ENCODE peak calls at places on chromosomes 2 and 18, in five cellular contexts. One of them, this sample, is unnamed.

GRCh38 chr18:79393626-79394401 is 1.9 kb upstream of the NFATC1 start:
- DNase-seq in mucosa of gallbladder: peak; percentile 81
- DNase-seq in activated CD4-positive, alpha-beta T cell treated with anti-CD3 and anti-CD28 coated beads, Interleukin-2, amount 10 ng/mL, durations not matched to agents 7 days and 5 days: peak; percentile 32
- DNase-seq in NCI-H1105: peak; percentile 71
- DNase-seq in heart right ventricle: peak; percentile 96
- DNase-seq in this sample: peak; percentile 64

GRCh38 chr2:77588438-77588837 is 66.3 kb upstream of the LRRTM4 start:
- DNase-seq in mucosa of gallbladder: no peak
- DNase-seq in activated CD4-positive, alpha-beta T cell treated with anti-CD3 and anti-CD28 coated beads, Interleukin-2, amount 10 ng/mL, durations not matched to agents 7 days and 5 days: no peak
- DNase-seq in NCI-H1105: no peak
- DNase-seq in heart right ventricle: no peak
- DNase-seq in this sample: no peak

GRCh38 chr2:98730053-98730850 is 680 bp downstream of the MGAT4A start:
- DNase-seq in mucosa of gallbladder: peak; percentile 49
- DNase-seq in activated CD4-positive, alpha-beta T cell treated with anti-CD3 and anti-CD28 coated beads, Interleukin-2, amount 10 ng/mL, durations not matched to agents 7 days and 5 days: peak; percentile 66
- DNase-seq in NCI-H1105: peak; percentile 39
- DNase-seq in heart right ventricle: peak; percentile 44
- DNase-seq in this sample: peak; percentile 71

GRCh38 chr2:51782874-51783765 is 751.2 kb upstream of the NRXN1 start:
- DNase-seq in mucosa of gallbladder: no peak
- DNase-seq in activated CD4-positive, alpha-beta T cell treated with anti-CD3 and anti-CD28 coated beads, Interleukin-2, amount 10 ng/mL, durations not matched to agents 7 days and 5 days: no peak
- DNase-seq in NCI-H1105: no peak
- DNase-seq in heart right ventricle: no peak
- DNase-seq in this sample: peak; percentile 58

GRCh38 chr2:151718796-151719195 is 15.5 kb downstream of the NEB start:
- DNase-seq in mucosa of gallbladder: no peak
- DNase-seq in activated CD4-positive, alpha-beta T cell treated with anti-CD3 and anti-CD28 coated beads, Interleukin-2, amount 10 ng/mL, durations not matched to agents 7 days and 5 days: no peak
- DNase-seq in NCI-H1105: no peak
- DNase-seq in heart right ventricle: no peak
- DNase-seq in this sample: no peak

GRCh38 chr2:27212626-27213471 is 781 bp upstream of the SLC5A6 start:
- DNase-seq in mucosa of gallbladder: peak; percentile 23
- DNase-seq in activated CD4-positive, alpha-beta T cell treated with anti-CD3 and anti-CD28 coated beads, Interleukin-2, amount 10 ng/mL, durations not matched to agents 7 days and 5 days: peak; percentile 68
- DNase-seq in NCI-H1105: no peak
- DNase-seq in heart right ventricle: no peak
- DNase-seq in this sample: peak; percentile 69

GRCh38 chr18:49851624-49852023 is 38.3 kb upstream of the ACAA2 start:
- DNase-seq in mucosa of gallbladder: no peak
- DNase-seq in activated CD4-positive, alpha-beta T cell treated with anti-CD3 and anti-CD28 coated beads, Interleukin-2, amount 10 ng/mL, durations not matched to agents 7 days and 5 days: no peak
- DNase-seq in NCI-H1105: no peak
- DNase-seq in heart right ventricle: no peak
- DNase-seq in this sample: peak; percentile 17

GRCh38 chr2:46181789-46182530 is 115.2 kb upstream of the EPAS1 start:
- DNase-seq in mucosa of gallbladder: no peak
- DNase-seq in activated CD4-positive, alpha-beta T cell treated with anti-CD3 and anti-CD28 coated beads, Interleukin-2, amount 10 ng/mL, durations not matched to agents 7 days and 5 days: no peak
- DNase-seq in NCI-H1105: no peak
- DNase-seq in heart right ventricle: peak; percentile 55
- DNase-seq in this sample: peak; percentile 26

GRCh38 chr2:119821266-119821665 is 61.5 kb downstream of the PTPN4 start:
- DNase-seq in mucosa of gallbladder: no peak
- DNase-seq in activated CD4-positive, alpha-beta T cell treated with anti-CD3 and anti-CD28 coated beads, Interleukin-2, amount 10 ng/mL, durations not matched to agents 7 days and 5 days: no peak
- DNase-seq in NCI-H1105: no peak
- DNase-seq in heart right ventricle: no peak
- DNase-seq in this sample: no peak

GRCh38 chr2:158733430-158733755 is 61.7 kb upstream of the DAPL1 start:
- DNase-seq in mucosa of gallbladder: no peak
- DNase-seq in activated CD4-positive, alpha-beta T cell treated with anti-CD3 and anti-CD28 coated beads, Interleukin-2, amount 10 ng/mL, durations not matched to agents 7 days and 5 days: no peak
- DNase-seq in NCI-H1105: no peak
- DNase-seq in heart right ventricle: no peak
- DNase-seq in this sample: no peak

GRCh38 chr2:55153564-55154315 is 78.4 kb downstream of the CLHC1 start:
- DNase-seq in mucosa of gallbladder: no peak
- DNase-seq in activated CD4-positive, alpha-beta T cell treated with anti-CD3 and anti-CD28 coated beads, Interleukin-2, amount 10 ng/mL, durations not matched to agents 7 days and 5 days: no peak
- DNase-seq in NCI-H1105: no peak
- DNase-seq in heart right ventricle: no peak
- DNase-seq in this sample: peak; percentile 14

GRCh38 chr2:120596990-120597594 is 138.6 kb upstream of the GLI2 start:
- DNase-seq in mucosa of gallbladder: peak; percentile 53
- DNase-seq in activated CD4-positive, alpha-beta T cell treated with anti-CD3 and anti-CD28 coated beads, Interleukin-2, amount 10 ng/mL, durations not matched to agents 7 days and 5 days: no peak
- DNase-seq in NCI-H1105: no peak
- DNase-seq in heart right ventricle: peak; percentile 41
- DNase-seq in this sample: no peak

GRCh38 chr2:55567298-55567697 is 47.8 kb downstream of the CFAP36 start:
- DNase-seq in mucosa of gallbladder: no peak
- DNase-seq in activated CD4-positive, alpha-beta T cell treated with anti-CD3 and anti-CD28 coated beads, Interleukin-2, amount 10 ng/mL, durations not matched to agents 7 days and 5 days: no peak
- DNase-seq in NCI-H1105: no peak
- DNase-seq in heart right ventricle: no peak
- DNase-seq in this sample: no peak

GRCh38 chr18:49565656-49566055 is 3.8 kb downstream of the LIPG start:
- DNase-seq in mucosa of gallbladder: peak; percentile 46
- DNase-seq in activated CD4-positive, alpha-beta T cell treated with anti-CD3 and anti-CD28 coated beads, Interleukin-2, amount 10 ng/mL, durations not matched to agents 7 days and 5 days: no peak
- DNase-seq in NCI-H1105: peak; percentile 24
- DNase-seq in heart right ventricle: peak; percentile 24
- DNase-seq in this sample: no peak